ENCODE peak calls at places on chromosomes 16 and 17, in five cellular contexts. A, S, Y, U and T are unnamed samples.

GRCh38 chr17:1870592-1870991 is 40.8 kb downstream of the RPA1 start:
- DNase-seq in A (no peak), S (no peak), Y (no peak), U (no peak), T (no peak)

GRCh38 chr16:84826558-84826941 is 6.8 kb downstream of the CRISPLD2 start:
- DNase-seq in A (no peak), S (no peak), Y (no peak), U (no peak), T (no peak)

GRCh38 chr17:50807675-50808074 is 27.7 kb upstream of the WFIKKN2 start:
- DNase-seq in A (no peak), S (no peak), Y (no peak), U (no peak), T (no peak)

GRCh38 chr17:35809855-35810461 is 674 bp downstream of the TAF15 start:
- DNase-seq in A (no peak), S (peak; percentile 32), Y (no peak), U (no peak), T (no peak)

GRCh38 chr16:82067042-82067809 is 32.2 kb downstream of the HSD17B2 start:
- DNase-seq in A (no peak), S (peak; percentile 40), Y (no peak), U (no peak), T (no peak)

GRCh38 chr17:4219241-4219640 is 44.5 kb downstream of the ANKFY1 start:
- DNase-seq in A (peak; percentile 38), S (no peak), Y (no peak), U (no peak), T (no peak)

GRCh38 chr16:81547194-81547918 is 102.7 kb downstream of the CMIP start:
- DNase-seq in A (no peak), S (no peak), Y (peak; percentile 60), U (no peak), T (no peak)

GRCh38 chr17:81080056-81080455 is 45.1 kb downstream of the BAIAP2 start:
- DNase-seq in A (no peak), S (no peak), Y (no peak), U (no peak), T (no peak)

GRCh38 chr16:30132591-30132990 is 9.6 kb upstream of the MAPK3 start:
- DNase-seq in A (no peak), S (no peak), Y (no peak), U (no peak), T (no peak)

GRCh38 chr17:18374216-18374615 is 3.4 kb upstream of the EVPLL start:
- DNase-seq in A (no peak), S (no peak), Y (no peak), U (no peak), T (no peak)

GRCh38 chr16:1918312-1918889 is at the start of gene HS3ST6:
- DNase-seq in A (no peak), S (no peak), Y (no peak), U (no peak), T (no peak)

GRCh38 chr16:27286446-27286845 is 17.9 kb upstream of the NSMCE1 start:
- DNase-seq in A (no peak), S (peak; percentile 94), Y (no peak), U (no peak), T (no peak)

GRCh38 chr17:1829189-1829578 is 518 bp downstream of the SMYD4 start:
- DNase-seq in A (peak; percentile 46), S (peak; percentile 35), Y (no peak), U (no peak), T (no peak)

GRCh38 chr16:71343078-71343477 is 15.4 kb upstream of the CALB2 start:
- DNase-seq in A (no peak), S (no peak), Y (no peak), U (no peak), T (no peak)

GRCh38 chr16:17510532-17510931 is 39.8 kb upstream of the XYLT1 start:
- DNase-seq in A (no peak), S (peak; percentile 47), Y (no peak), U (no peak), T (no peak)

GRCh38 chr16:48384305-48384981 is 770 bp downstream of the SIAH1 start:
- DNase-seq in A (peak; percentile 57), S (peak; percentile 81), Y (peak; percentile 70), U (no peak), T (peak; percentile 16)

GRCh38 chr17:18141210-18141803 is 32.8 kb downstream of the MYO15A start:
- DNase-seq in A (peak; percentile 22), S (peak; percentile 67), Y (peak; percentile 65), U (no peak), T (no peak)

GRCh38 chr16:89658221-89658879 is 714 bp downstream of the SPATA33 start:
- DNase-seq in A (peak; percentile 4), S (peak; percentile 46), Y (peak; percentile 55), U (no peak), T (no peak)

GRCh38 chr16:28502290-28502689 is 4.3 kb downstream of the IL27 start:
- DNase-seq in A (no peak), S (no peak), Y (no peak), U (no peak), T (no peak)

GRCh38 chr17:56699186-56699895 is 105.8 kb downstream of the NOG start:
- DNase-seq in A (peak; percentile 32), S (peak; percentile 98), Y (no peak), U (peak; percentile 93), T (no peak)

GRCh38 chr17:77836557-77837041 is 121.9 kb upstream of the TNRC6C start:
- DNase-seq in A (no peak), S (no peak), Y (peak; percentile 34), U (no peak), T (no peak)

GRCh38 chr17:81412490-81413093 is 17.3 kb downstream of the BAHCC1 start:
- DNase-seq in A (no peak), S (no peak), Y (no peak), U (no peak), T (no peak)

GRCh38 chr17:79699386-79700036 is 31.2 kb upstream of the ENPP7 start:
- DNase-seq in A (no peak), S (no peak), Y (no peak), U (no peak), T (no peak)

GRCh38 chr16:31502981-31503380 is 5.2 kb downstream of the RUSF1 start:
- DNase-seq in A (no peak), S (no peak), Y (no peak), U (no peak), T (no peak)

GRCh38 chr17:32569171-32570080 is 82.6 kb downstream of the CDK5R1 start:
- DNase-seq in A (no peak), S (peak; percentile 67), Y (no peak), U (no peak), T (no peak)

GRCh38 chr17:65287040-65287439 is 149.9 kb downstream of the RGS9 start:
- DNase-seq in A (no peak), S (peak; percentile 76), Y (no peak), U (peak; percentile 30), T (no peak)

GRCh38 chr16:52068447-52069074 is 478.4 kb downstream of the TOX3 start:
- DNase-seq in A (peak; percentile 64), S (peak; percentile 13), Y (peak; percentile 46), U (peak; percentile 42), T (peak; percentile 21)

GRCh38 chr17:7020894-7021664 is 1.8 kb upstream of the BCL6B start:
- DNase-seq in A (no peak), S (no peak), Y (no peak), U (no peak), T (no peak)

GRCh38 chr16:85303354-85303883 is 191.1 kb upstream of the CIBAR2 start:
- DNase-seq in A (no peak), S (peak; percentile 61), Y (peak; percentile 69), U (peak; percentile 48), T (peak; percentile 3)

GRCh38 chr17:48016112-48016511 is 21.5 kb downstream of the COPZ2 start:
- DNase-seq in A (no peak), S (no peak), Y (no peak), U (no peak), T (no peak)